ENCODE peak calls at places on chromosomes 11 and 22, in eight cellular contexts. T is ACHN; M is stimulated activated naive B cell treated with anti-CD40 and anti-IgM and Interleukin-4, amounts not matched to agents 10 μg/mL and 1 μg/mL and 100 μg/mL, for 72 hours; C is neural crest cell; N is memory B cell; Q is right lobe of liver; O is NCI-H2029 treated with DMSO at 0.1 percent for 48 hours; A is uterus. F is an unnamed sample.

GRCh38 chr22:46581580-46582244 is 38.5 kb upstream of the GRAMD4 start:
- DNase-seq in T (no peak), M (no peak), C (no peak), N (no peak), Q (peak), O (no peak), A (no peak), F (no peak)

GRCh38 chr11:129190087-129190486 is 2.0 kb downstream of the ARHGAP32 start:
- DNase-seq in T (no peak), M (no peak), C (no peak), N (no peak), Q (no peak), O (peak), A (no peak), F (no peak)

GRCh38 chr11:120424970-120425332 is 86.6 kb upstream of the GRIK4 start:
- DNase-seq in T (peak), M (no peak), C (no peak), N (no peak), Q (peak), O (no peak), A (no peak), F (no peak)

GRCh38 chr11:46345131-46345597 is 2.1 kb upstream of the DGKZ start:
- DNase-seq in T (no peak), M (no peak), C (no peak), N (no peak), Q (peak), O (no peak), A (no peak), F (no peak)

GRCh38 chr22:45846952-45847351 is 130.0 kb downstream of the WNT7B start:
- DNase-seq in T (peak), M (no peak), C (no peak), N (no peak), Q (no peak), O (no peak), A (no peak), F (no peak)

GRCh38 chr11:117483372-117483771 is 155.7 kb downstream of the CEP164 start:
- DNase-seq in T (no peak), M (no peak), C (no peak), N (no peak), Q (no peak), O (no peak), A (no peak), F (no peak)

GRCh38 chr22:31212783-31213626 is 907 bp downstream of the LIMK2 start:
- DNase-seq in T (no peak), M (no peak), C (no peak), N (no peak), Q (no peak), O (no peak), A (no peak), F (no peak)

GRCh38 chr22:21681566-21682370 is 16.0 kb downstream of the PPIL2 start:
- DNase-seq in T (no peak), M (no peak), C (no peak), N (no peak), Q (no peak), O (no peak), A (no peak), F (no peak)

GRCh38 chr11:10674991-10675440 is 18.5 kb downstream of the IRAG1 start:
- DNase-seq in T (no peak), M (no peak), C (no peak), N (no peak), Q (no peak), O (no peak), A (peak), F (no peak)

GRCh38 chr22:48369789-48370507 is 1457.7 kb downstream of the BRD1 start:
- DNase-seq in T (no peak), M (no peak), C (no peak), N (no peak), Q (peak), O (peak), A (no peak), F (no peak)

GRCh38 chr11:95445746-95446333 is 214.8 kb upstream of the SESN3 start:
- DNase-seq in T (no peak), M (no peak), C (no peak), N (no peak), Q (no peak), O (no peak), A (no peak), F (no peak)

GRCh38 chr11:57402188-57403066 is 12.0 kb upstream of the PRG2 start:
- DNase-seq in T (no peak), M (no peak), C (no peak), N (no peak), Q (no peak), O (peak), A (no peak), F (no peak)

GRCh38 chr11:125110506-125110905 is 920 bp downstream of the TMEM218 start:
- DNase-seq in T (no peak), M (no peak), C (no peak), N (no peak), Q (no peak), O (no peak), A (no peak), F (no peak)

GRCh38 chr11:45647786-45648185 is 17.6 kb downstream of the CHST1 start:
- DNase-seq in T (no peak), M (no peak), C (no peak), N (no peak), Q (no peak), O (no peak), A (no peak), F (no peak)

GRCh38 chr11:119320593-119321524 is 3.9 kb upstream of the MCAM start:
- DNase-seq in T (peak), M (no peak), C (peak), N (no peak), Q (peak), O (no peak), A (peak), F (no peak)

GRCh38 chr11:77191823-77192495 is 63.9 kb downstream of the MYO7A start:
- DNase-seq in T (peak), M (peak), C (peak), N (no peak), Q (no peak), O (peak), A (peak), F (peak)

GRCh38 chr11:134667505-134667904 is 255.5 kb upstream of the B3GAT1 start:
- DNase-seq in T (no peak), M (no peak), C (no peak), N (no peak), Q (no peak), O (no peak), A (no peak), F (no peak)

GRCh38 chr11:61158691-61159381 is 2.4 kb downstream of the VPS37C start:
- DNase-seq in T (no peak), M (no peak), C (no peak), N (no peak), Q (no peak), O (peak), A (no peak), F (no peak)

GRCh38 chr11:59201376-59201775 is 11.4 kb downstream of the MPEG1 start:
- DNase-seq in T (no peak), M (no peak), C (no peak), N (no peak), Q (no peak), O (no peak), A (no peak), F (no peak)

GRCh38 chr11:48095779-48096470 is 115.6 kb downstream of the PTPRJ start:
- DNase-seq in T (no peak), M (no peak), C (no peak), N (no peak), Q (peak), O (no peak), A (no peak), F (no peak)

GRCh38 chr11:119404872-119405271 is 18.1 kb downstream of the THY1 start:
- DNase-seq in T (no peak), M (no peak), C (no peak), N (no peak), Q (no peak), O (no peak), A (no peak), F (no peak)

GRCh38 chr11:119532551-119532950 is 109.6 kb upstream of the THY1 start:
- DNase-seq in T (no peak), M (no peak), C (no peak), N (no peak), Q (no peak), O (no peak), A (no peak), F (no peak)

GRCh38 chr22:46003271-46004091 is 26.5 kb upstream of the WNT7B start:
- DNase-seq in T (no peak), M (no peak), C (no peak), N (no peak), Q (no peak), O (no peak), A (no peak), F (no peak)

GRCh38 chr11:2264366-2265011 is 5.9 kb downstream of the ASCL2 start:
- DNase-seq in T (no peak), M (no peak), C (no peak), N (no peak), Q (no peak), O (no peak), A (no peak), F (no peak)

GRCh38 chr11:69423611-69424385 is 57.7 kb upstream of the LINC01488 start:
- DNase-seq in T (no peak), M (no peak), C (no peak), N (no peak), Q (no peak), O (no peak), A (no peak), F (no peak)

GRCh38 chr22:48596111-48596860 is 1231.4 kb downstream of the BRD1 start:
- DNase-seq in T (no peak), M (no peak), C (no peak), N (no peak), Q (no peak), O (no peak), A (no peak), F (no peak)

GRCh38 chr11:122690801-122691649 is 35.5 kb downstream of the UBASH3B start:
- DNase-seq in T (no peak), M (no peak), C (no peak), N (no peak), Q (no peak), O (no peak), A (no peak), F (no peak)

GRCh38 chr22:40512426-40513136 is 123.9 kb downstream of the MRTFA start:
- DNase-seq in T (peak), M (no peak), C (no peak), N (no peak), Q (no peak), O (no peak), A (no peak), F (no peak)

GRCh38 chr11:130634186-130634585 is 185.7 kb downstream of the ADAMTS15 start:
- DNase-seq in T (no peak), M (no peak), C (no peak), N (no peak), Q (no peak), O (no peak), A (no peak), F (no peak)

GRCh38 chr11:66768088-66768521 is 39.1 kb upstream of the SPTBN2 start:
- DNase-seq in T (peak), M (no peak), C (no peak), N (no peak), Q (no peak), O (no peak), A (no peak), F (no peak)

GRCh38 chr22:49867303-49868250 is 13.9 kb downstream of the ZBED4 start:
- DNase-seq in T (no peak), M (no peak), C (no peak), N (no peak), Q (peak), O (no peak), A (no peak), F (no peak)

GRCh38 chr11:22346283-22346682 is 8.1 kb downstream of the SLC17A6 start:
- DNase-seq in T (no peak), M (no peak), C (no peak), N (no peak), Q (no peak), O (no peak), A (no peak), F (no peak)

GRCh38 chr11:70399681-70400112 is 1.4 kb downstream of the CTTN start:
- DNase-seq in T (peak), M (no peak), C (no peak), N (no peak), Q (peak), O (no peak), A (peak), F (no peak)

GRCh38 chr11:29260939-29261705 is 755.7 kb downstream of the KCNA4 start:
- DNase-seq in T (peak), M (no peak), C (no peak), N (no peak), Q (peak), O (no peak), A (no peak), F (no peak)

GRCh38 chr11:124899376-124900145 is 1.9 kb upstream of the ROBO4 start:
- DNase-seq in T (no peak), M (no peak), C (no peak), N (no peak), Q (no peak), O (no peak), A (no peak), F (no peak)

GRCh38 chr11:94731921-94732601 is 36.1 kb upstream of the AMOTL1 start:
- DNase-seq in T (no peak), M (no peak), C (no peak), N (no peak), Q (no peak), O (no peak), A (peak), F (no peak)